ENCODE peak calls at places on chromosome 7, in seven cellular contexts. I is HFF-Myc, B is ascending aorta, O is A673, D is astrocyte of the spinal cord, W is epithelial cell of esophagus, T is astrocyte of the cerebellum. E is an unnamed sample.

GRCh38 chr7:30139836-30140384 is 5.1 kb downstream of the MTURN start:
- DNase-seq in W (no peak), D (no peak), B (no peak), I (no peak), O (no peak), T (no peak), E (no peak)

GRCh38 chr7:73537051-73537450 is 15.0 kb upstream of the BAZ1B start:
- DNase-seq in W (no peak), B (no peak), O (no peak), D (no peak), T (no peak), I (no peak), E (no peak)

GRCh38 chr7:15750741-15751140 is 64.3 kb upstream of the MEOX2 start:
- DNase-seq in D (peak; percentile 58), W (no peak), B (no peak), O (no peak), I (no peak), T (no peak), E (no peak)

GRCh38 chr7:96729795-96730194 is 20.1 kb upstream of the SEM1 start:
- DNase-seq in O (no peak), T (no peak), D (no peak), B (no peak), W (peak; percentile 95), I (no peak), E (no peak)

GRCh38 chr7:128830231-128831177 is at the start of gene FLNC:
- DNase-seq in W (peak; percentile 45), T (no peak), B (peak; percentile 82), D (peak; percentile 80), O (peak; percentile 44), I (no peak), E (no peak)

GRCh38 chr7:19051767-19052375 is 65.6 kb downstream of the TWIST1 start:
- DNase-seq in O (peak; percentile 65), T (no peak), W (peak; percentile 57), I (no peak), B (no peak), D (peak; percentile 23), E (no peak)

GRCh38 chr7:140594131-140594691 is 46.4 kb downstream of the DENND2A start:
- DNase-seq in D (no peak), W (no peak), O (no peak), T (no peak), B (no peak), I (no peak), E (no peak)

GRCh38 chr7:952548-953441 is 1.7 kb downstream of the ADAP1 start:
- DNase-seq in O (no peak), I (no peak), T (no peak), D (no peak), W (no peak), B (peak; percentile 61), E (no peak)

GRCh38 chr7:96052860-96053452 is 268.9 kb downstream of the SLC25A13 start:
- DNase-seq in D (no peak), T (no peak), B (no peak), I (no peak), O (no peak), W (no peak), E (no peak)

GRCh38 chr7:28207486-28208158 is 27.0 kb upstream of the JAZF1 start:
- DNase-seq in O (no peak), I (no peak), W (peak; percentile 51), B (no peak), T (peak; percentile 48), D (peak; percentile 40), E (no peak)

GRCh38 chr7:137990251-137990901 is 11.5 kb downstream of the CREB3L2 start:
- DNase-seq in O (no peak), T (peak; percentile 78), W (peak; percentile 95), B (no peak), I (peak; percentile 94), D (peak; percentile 93), E (no peak)

GRCh38 chr7:1367501-1367900 is 91.8 kb downstream of the MICALL2 start:
- DNase-seq in D (no peak), W (no peak), O (no peak), T (no peak), I (no peak), B (no peak), E (no peak)

GRCh38 chr7:111516612-111517011 is 45.7 kb downstream of the IMMP2L start:
- DNase-seq in B (no peak), O (no peak), I (no peak), W (peak; percentile 45), D (no peak), T (no peak), E (no peak)

GRCh38 chr7:155919400-155920067 is 107.3 kb upstream of the SHH start:
- DNase-seq in O (no peak), T (no peak), I (no peak), W (no peak), D (peak; percentile 12), B (no peak), E (no peak)

GRCh38 chr7:78562191-78562590 is 763.6 kb downstream of the PHTF2 start:
- DNase-seq in O (no peak), T (no peak), B (no peak), D (no peak), I (peak; percentile 10), W (no peak), E (peak; percentile 18)

GRCh38 chr7:73892003-73892975 is 31.3 kb downstream of the TMEM270 start:
- DNase-seq in W (peak; percentile 22), B (peak; percentile 89), I (no peak), T (no peak), O (no peak), D (peak; percentile 66), E (no peak)

GRCh38 chr7:40916811-40917210 is 782.0 kb downstream of the SUGCT start:
- DNase-seq in T (no peak), D (no peak), O (no peak), B (no peak), I (no peak), W (no peak), E (no peak)

GRCh38 chr7:102306916-102307677 is 20.4 kb downstream of the SH2B2 start:
- DNase-seq in T (no peak), B (no peak), I (no peak), D (peak; percentile 50), O (no peak), W (peak; percentile 42), E (no peak)

GRCh38 chr7:39321909-39322498 is 244.2 kb upstream of the YAE1 start:
- DNase-seq in I (no peak), W (no peak), B (no peak), O (no peak), D (no peak), T (no peak), E (no peak)

GRCh38 chr7:129434846-129435318 is 650 bp downstream of the STRIP2 start:
- DNase-seq in W (peak; percentile 20), D (peak; percentile 8), T (no peak), O (no peak), B (no peak), I (no peak), E (no peak)

GRCh38 chr7:22864855-22865606 is 42.4 kb upstream of the TOMM7 start:
- DNase-seq in D (no peak), I (no peak), B (no peak), T (no peak), W (no peak), O (peak; percentile 37), E (no peak)
- H3K4me3 ChIP-seq in D (no peak overlapping the region), I (no peak overlapping the region), B (no peak overlapping the region), T (no peak overlapping the region), W (no peak overlapping the region), O (no peak overlapping the region), E (no peak overlapping the region)

DNA sequence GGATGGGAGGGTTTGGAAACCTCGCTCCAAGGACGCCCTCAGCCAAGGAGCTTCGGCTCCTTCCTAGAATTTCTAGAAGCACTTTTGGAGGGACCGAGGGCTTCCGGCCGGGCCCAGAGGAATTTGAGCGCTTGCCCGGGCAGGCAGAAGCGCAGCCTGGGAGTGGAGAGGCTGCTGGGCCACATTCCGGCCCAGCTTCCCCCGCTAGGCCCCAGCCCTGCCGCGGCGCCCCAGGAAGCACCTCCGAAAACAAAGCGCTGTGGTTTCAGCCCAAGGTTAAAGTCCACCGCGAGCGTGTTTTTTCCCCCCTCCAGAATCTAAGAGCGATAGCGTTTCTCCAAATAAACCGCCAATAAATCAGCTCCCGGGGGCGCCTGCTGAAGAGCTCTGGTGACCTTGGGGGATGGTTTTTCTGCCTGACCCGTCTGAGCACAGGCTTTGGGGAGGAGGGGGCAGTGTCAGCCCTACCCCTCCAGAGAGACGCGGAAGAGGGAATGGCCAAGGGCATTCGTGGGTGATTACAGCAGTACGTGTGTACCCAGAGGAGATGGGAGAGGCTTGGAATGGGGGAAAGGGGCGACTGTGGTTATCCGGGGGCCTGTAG is 5.7 kb upstream of the TNRC18 start:
- DNase-seq in O (no peak), I (no peak), B (no peak), D (peak; percentile 87), T (peak; percentile 81), W (peak; percentile 90), E (no peak)
- H3K4me3 ChIP-seq in O (peak overlapping the region; percentile 79), I (peak overlapping the region; percentile 68), B (peak overlapping the region; percentile 82), D (peak overlapping the region; percentile 92), T (peak overlapping the region; percentile 75), W (peak overlapping the region; percentile 81), E (peak overlapping the region; percentile 64)

GRCh38 chr7:151061241-151062110 is 2.1 kb downstream of the SLC4A2 start:
- DNase-seq in W (no peak), I (no peak), T (no peak), B (no peak), O (no peak), D (no peak), E (no peak)
- H3K4me3 ChIP-seq in W (no peak overlapping the region), I (peak overlapping the region; percentile 83), T (peak overlapping the region; percentile 84), B (peak overlapping the region; percentile 92), O (peak overlapping the region; percentile 99), D (peak overlapping the region; percentile 85), E (peak overlapping the region; percentile 94)

DNA sequence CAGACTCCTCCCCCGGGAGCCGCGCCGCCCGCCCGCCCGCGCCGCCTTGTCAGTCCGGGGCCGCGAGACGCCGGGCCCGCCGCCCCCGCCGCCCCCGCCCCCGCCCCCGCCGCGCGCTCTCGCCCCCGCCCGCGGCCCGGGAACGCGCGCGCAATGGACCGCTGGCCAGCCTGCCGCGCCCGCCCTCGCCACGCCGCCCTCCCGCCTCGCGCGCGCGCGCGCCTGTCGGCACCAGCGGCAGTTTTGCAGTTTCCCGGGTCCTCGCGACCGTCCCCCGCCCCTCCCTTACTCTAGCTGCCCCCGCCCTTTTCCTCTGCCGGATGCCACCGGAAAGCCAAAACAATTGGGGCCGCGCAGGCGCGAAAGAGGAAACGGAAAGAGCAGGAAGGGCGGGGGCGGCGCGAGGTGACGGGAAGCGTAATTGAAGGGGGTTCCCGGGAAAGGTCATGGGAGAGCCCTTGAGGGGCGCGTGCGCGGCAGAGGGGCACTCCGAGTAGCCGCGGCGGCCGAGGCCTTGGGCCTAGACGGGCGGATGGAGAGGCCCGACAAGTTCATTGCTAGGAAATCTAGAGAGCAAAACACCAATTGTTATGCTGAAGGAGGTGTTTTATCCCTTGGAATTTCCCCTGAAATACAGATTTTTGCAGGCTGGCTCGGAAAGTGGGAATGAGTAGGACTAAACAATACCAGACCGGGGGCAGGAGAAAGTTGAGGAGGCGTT is 400 bp upstream of the KBTBD2 start:
- DNase-seq in B (peak; percentile 97), W (peak; percentile 95), D (peak; percentile 95), I (peak; percentile 74), T (peak; percentile 82), O (peak; percentile 99), E (no peak)
- H3K4me3 ChIP-seq in B (peak overlapping the region; percentile 100), W (peak overlapping the region; percentile 84), D (peak overlapping the region; percentile 61), I (peak overlapping the region; percentile 61), T (peak overlapping the region; percentile 60), O (peak overlapping the region; percentile 81), E (peak overlapping the region; percentile 81)

E was measured in SK-N-MC.